ENCODE peak calls at places on chromosomes 1 and 21, in six cellular contexts. J is psoas muscle, E is fibroblast of lung, G is small intestine, R is BE2C, O is K562. H is an unnamed sample.

GRCh38 chr21:46424062-46424591 is 34.6 kb upstream of the DIP2A start:
- DNase-seq in J (no peak), G (no peak), R (no peak), E (no peak), O (no peak), H (no peak)

GRCh38 chr1:157085416-157085815 is 14.2 kb downstream of the ETV3L start:
- DNase-seq in E (no peak), G (no peak), J (no peak), R (no peak), O (no peak), H (no peak)

GRCh38 chr1:91750398-91750996 is 135.5 kb downstream of the TGFBR3 start:
- DNase-seq in E (peak), R (no peak), J (no peak), G (no peak), O (no peak), H (no peak)

GRCh38 chr1:156898151-156898550 is 4.6 kb downstream of the PEAR1 start:
- DNase-seq in J (peak), R (peak), O (no peak), E (peak), G (no peak), H (no peak)

GRCh38 chr1:35180776-35181374 is 12.1 kb downstream of the SFPQ start:
- DNase-seq in J (no peak), O (no peak), E (peak), R (no peak), G (no peak), H (no peak)

GRCh38 chr1:210654176-210654786 is 325.6 kb downstream of the HHAT start:
- DNase-seq in J (no peak), O (no peak), E (no peak), G (no peak), R (peak), H (no peak)

GRCh38 chr1:236795757-236796719 is 946 bp downstream of the MTR start:
- DNase-seq in O (no peak), R (no peak), E (peak), J (no peak), G (peak), H (no peak)

GRCh38 chr1:2952992-2953391 is 68.3 kb upstream of the ACTRT2 start:
- DNase-seq in O (no peak), J (no peak), G (no peak), R (no peak), E (no peak), H (no peak)

GRCh38 chr1:115980998-115981993 is 5.0 kb downstream of the SLC22A15 start:
- DNase-seq in J (no peak), O (peak), G (peak), E (peak), R (peak), H (peak)

GRCh38 chr1:248858096-248858890 is 592 bp downstream of the ZNF692 start:
- DNase-seq in J (peak), R (peak), G (peak), E (peak), O (peak), H (peak)

GRCh38 chr1:96872757-96873156 is 151.2 kb downstream of the PTBP2 start:
- DNase-seq in R (no peak), O (no peak), G (no peak), E (no peak), J (no peak), H (no peak)

GRCh38 chr1:153944822-153945117 is 1.7 kb downstream of the DENND4B start:
- DNase-seq in J (no peak), G (no peak), E (no peak), O (no peak), R (no peak), H (no peak)
- H3K4me3 ChIP-seq in J (peak), G (peak), E (peak), O (peak), R (no peak), H (peak)

GRCh38 chr1:112509660-112510178 is 954 bp downstream of the WNT2B start:
- DNase-seq in R (no peak), O (no peak), E (no peak), G (no peak), J (no peak), H (no peak)
- H3K4me3 ChIP-seq in R (no peak), O (no peak), E (no peak), G (no peak), J (no peak), H (no peak)

DNA sequence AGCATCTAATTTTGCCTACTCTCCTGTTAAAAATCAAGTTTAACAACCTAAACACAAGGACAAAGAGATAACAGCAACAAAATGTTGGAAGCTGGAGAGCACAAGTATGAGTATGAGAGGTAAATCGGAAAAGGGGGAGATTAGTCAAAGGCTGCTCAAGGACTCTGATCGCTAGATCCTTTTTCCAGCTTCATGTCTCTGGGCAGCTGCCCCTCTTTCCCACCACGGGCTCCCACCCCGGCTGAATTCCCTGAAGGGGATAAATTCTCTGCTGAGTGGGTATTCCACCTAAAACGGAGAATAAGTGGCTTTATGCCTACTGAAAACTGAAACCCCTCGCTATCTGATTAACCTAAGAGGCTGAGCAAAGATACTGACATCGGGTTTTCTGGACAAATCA is 696 bp upstream of the CTBS start:
- DNase-seq in G (no peak), R (no peak), E (no peak), J (no peak), O (no peak), H (peak)
- H3K4me3 ChIP-seq in G (peak), R (peak), E (peak), J (peak), O (peak), H (peak)

GRCh38 chr1:119631433-119632102 is 16.5 kb downstream of the ZNF697 start:
- DNase-seq in G (peak), R (peak), J (peak), O (peak), E (peak), H (peak)
- H3K4me3 ChIP-seq in G (peak), R (peak), J (peak), O (no peak), E (peak), H (peak)

GRCh38 chr1:70906790-70907189 is 140.8 kb downstream of the PTGER3 start:
- DNase-seq in J (no peak), G (no peak), O (no peak), R (no peak), E (no peak), H (no peak)
- H3K4me3 ChIP-seq in J (no peak), G (no peak), O (no peak), R (no peak), E (no peak), H (no peak)

DNA sequence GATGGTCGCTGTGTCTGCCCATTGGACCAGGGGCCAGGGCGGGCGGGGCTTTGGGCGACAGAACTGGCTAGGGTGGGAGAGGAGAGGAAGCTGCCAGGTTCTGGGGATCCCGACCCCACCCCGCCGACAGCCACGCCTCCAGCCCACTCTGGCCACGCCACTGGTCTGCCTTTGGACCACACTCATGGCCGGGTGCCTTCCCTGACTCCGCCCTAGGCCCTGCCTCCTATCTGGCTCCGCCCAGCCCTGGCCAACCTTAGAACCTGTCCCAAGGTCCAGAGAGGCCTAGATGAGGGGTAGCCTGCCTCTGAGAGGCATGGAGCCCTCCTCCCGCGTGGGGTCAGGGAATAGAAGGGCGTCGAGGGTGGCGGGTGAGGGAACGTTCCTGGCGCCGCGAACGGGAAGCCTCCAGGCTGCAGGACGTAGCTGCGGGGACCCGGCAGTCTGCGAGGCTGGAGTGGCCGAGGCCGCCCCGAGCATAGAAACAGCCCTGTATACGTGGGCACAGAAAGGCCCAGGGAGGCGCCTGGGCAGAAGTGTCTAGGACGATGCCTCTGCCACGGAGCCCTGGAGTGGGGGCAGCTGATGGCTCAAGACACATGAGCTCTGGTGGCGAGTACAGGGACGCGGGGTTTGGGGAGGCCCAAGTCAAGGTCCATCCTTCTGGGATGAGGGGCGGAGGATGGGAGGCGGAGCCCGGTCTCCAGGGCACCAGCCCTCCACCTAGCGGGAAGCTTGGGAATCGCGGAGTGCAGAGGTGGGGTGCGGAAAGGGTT is 11.5 kb upstream of the COL16A1 start:
- DNase-seq in E (peak), J (peak), R (peak), O (peak), G (peak), H (peak)
- H3K4me3 ChIP-seq in E (peak), J (peak), R (peak), O (peak), G (peak), H (peak)

GRCh38 chr1:8026976-8027747 is 1.1 kb upstream of the ERRFI1 start:
- DNase-seq in R (no peak), J (peak), E (peak), O (no peak), G (peak), H (peak)

GRCh38 chr1:8025671-8026144 is 401 bp downstream of the ERRFI1 start:
- DNase-seq in E (peak), R (no peak), O (no peak), G (no peak), J (no peak), H (no peak)

GRCh38 chr1:8026153-8026975 is at the start of gene ERRFI1:
- DNase-seq in E (peak), O (peak), G (peak), R (peak), J (peak), H (peak)

GRCh38 chr1:8025061-8025670 is 943 bp downstream of the ERRFI1 start:
- DNase-seq in O (no peak), G (peak), E (peak), J (no peak), R (no peak), H (no peak)

GRCh38 chr1:8027748-8028631 is 1.9 kb upstream of the ERRFI1 start:
- DNase-seq in O (no peak), G (peak), E (peak), R (no peak), J (no peak), H (peak)
- H3K4me3 ChIP-seq in O (no peak), G (no peak), E (no peak), R (no peak), J (peak), H (peak)

DNA sequence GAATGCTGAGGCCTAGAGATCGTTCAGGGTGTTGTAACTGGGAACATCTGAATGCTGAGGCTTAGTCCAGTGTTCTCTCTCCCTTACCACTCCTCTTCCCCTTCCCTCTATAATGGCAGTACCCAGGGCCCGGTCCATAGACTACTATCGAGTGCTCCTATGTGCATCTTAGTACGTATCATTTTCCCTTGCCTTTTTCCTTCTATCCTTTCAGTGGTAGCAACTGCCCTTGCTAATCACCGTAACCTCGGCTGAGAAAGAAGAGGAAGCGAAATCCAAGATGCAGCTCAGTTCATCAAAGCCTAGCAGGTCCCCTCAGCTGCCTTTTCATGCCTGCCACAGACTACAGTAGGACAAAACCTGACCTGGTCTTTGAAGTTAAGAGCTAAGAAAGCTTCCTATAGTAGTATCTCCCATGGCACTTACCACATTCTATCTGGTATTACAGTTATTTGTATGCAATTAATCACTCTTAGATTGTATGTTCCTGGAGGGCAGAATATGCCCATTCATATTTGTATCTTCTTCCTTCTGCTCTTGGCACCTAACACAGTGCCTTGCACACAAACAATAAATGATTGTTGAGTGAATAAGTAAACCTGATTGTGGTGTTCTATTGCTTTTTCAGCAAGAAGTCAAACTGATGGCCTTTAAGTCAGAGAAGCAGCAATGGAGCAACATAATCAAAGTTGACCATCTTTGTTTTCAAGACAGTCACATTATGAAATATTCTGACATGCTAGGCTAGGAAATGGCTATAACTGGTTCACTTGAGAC is 22.4 kb downstream of the CNIH4 start:
- DNase-seq in G (no peak), R (no peak), O (no peak), J (no peak), E (no peak), H (no peak)
- H3K4me3 ChIP-seq in G (no peak), R (no peak), O (no peak), J (no peak), E (no peak), H (no peak)

H was measured in SJCRH30.